ENCODE peak calls at places on chromosomes 1 and 21, in six cellular contexts. Y is body of pancreas, V is upper lobe of left lung, X is lower lobe of right lung, G is psoas muscle, Q is right lobe of liver. L is an unnamed sample. For H3K27me3, the result is how much of the 10 kb centered on the place peaks cover.

GRCh38 chr1:21302747-21303715 is 12.8 kb upstream of the ECE1 start:
- ATAC-seq in Y (no peak), V (no peak), X (peak), G (peak), Q (peak), L (peak)

GRCh38 chr1:202074985-202075773 is 47.5 kb upstream of the GPR37L1 start:
- ATAC-seq in Y (peak), V (no peak), X (no peak), G (no peak), Q (peak), L (no peak)

GRCh38 chr1:89809556-89809955 is 11.3 kb upstream of the LRRC8D start:
- ATAC-seq in Y (no peak), V (no peak), X (no peak), G (no peak), Q (no peak), L (no peak)

GRCh38 chr1:204726478-204726877 is 40.9 kb upstream of the LRRN2 start:
- ATAC-seq in Y (peak), V (no peak), X (no peak), G (no peak), Q (peak), L (no peak)

GRCh38 chr1:156150107-156151000 is 3.0 kb upstream of the SEMA4A start:
- ATAC-seq in Y (no peak), V (no peak), X (no peak), G (no peak), Q (no peak), L (no peak)

GRCh38 chr1:31663622-31664452 is 19.2 kb upstream of the PEF1 start:
- ATAC-seq in Y (peak), V (peak), X (peak), G (peak), Q (peak), L (peak)

GRCh38 chr1:243605604-243606003 is 244.4 kb downstream of the AKT3 start:
- ATAC-seq in Y (no peak), V (no peak), X (no peak), G (no peak), Q (no peak), L (no peak)

GRCh38 chr21:31671146-31671716 is 11.7 kb downstream of the SOD1 start:
- ATAC-seq in Y (no peak), V (no peak), X (no peak), G (peak), Q (peak), L (no peak)

GRCh38 chr1:8541961-8542521 is 224.1 kb downstream of the SLC45A1 start:
- ATAC-seq in Y (no peak), V (no peak), X (no peak), G (no peak), Q (peak), L (no peak)

DNA sequence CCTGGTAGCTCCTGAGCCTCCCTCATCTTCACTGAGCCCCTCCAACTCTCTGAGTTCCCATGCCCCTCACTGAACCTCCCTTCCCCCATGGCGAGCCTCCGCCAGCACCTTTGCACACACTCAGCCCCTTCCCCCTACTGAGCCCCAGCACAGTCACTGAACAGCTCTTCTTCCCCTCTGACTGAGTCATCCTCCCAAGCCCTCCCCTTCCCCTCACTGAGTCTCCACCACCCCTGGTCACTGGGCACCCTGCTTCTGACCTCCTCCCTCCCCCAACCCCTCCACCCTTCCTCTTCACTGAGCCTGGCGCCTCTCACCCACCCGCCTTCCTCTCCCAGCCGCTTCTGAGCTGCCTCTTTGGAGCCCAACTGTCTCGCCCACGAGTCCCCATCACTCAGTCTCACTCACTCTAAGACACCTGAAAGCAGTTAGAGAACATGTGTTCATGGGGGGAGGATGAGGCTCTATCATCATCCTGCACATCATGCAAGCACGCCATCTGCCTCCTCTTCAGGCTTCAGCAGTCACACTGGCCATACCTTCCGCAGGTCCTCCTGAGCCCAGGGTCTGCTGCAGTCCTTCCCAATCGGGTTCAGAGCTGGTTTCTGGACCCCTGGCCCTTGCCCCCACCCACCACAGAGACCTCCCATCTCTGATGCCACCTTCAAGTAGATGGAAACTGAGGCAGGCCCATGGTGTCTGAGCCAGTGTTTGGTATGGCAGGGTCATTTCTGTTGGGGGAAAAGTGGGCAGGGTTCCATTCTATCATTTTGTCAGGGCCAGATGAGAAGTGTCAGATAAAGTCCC is 2.0 kb upstream of the TRNP1 start:
- ATAC-seq in Y (no peak), V (no peak), X (no peak), G (no peak), Q (peak), L (no peak)
- TF ChIP-seq CTCF in Y (no peak), V (no peak), X (no peak), G (no peak), Q (no peak), L (no peak)

DNA sequence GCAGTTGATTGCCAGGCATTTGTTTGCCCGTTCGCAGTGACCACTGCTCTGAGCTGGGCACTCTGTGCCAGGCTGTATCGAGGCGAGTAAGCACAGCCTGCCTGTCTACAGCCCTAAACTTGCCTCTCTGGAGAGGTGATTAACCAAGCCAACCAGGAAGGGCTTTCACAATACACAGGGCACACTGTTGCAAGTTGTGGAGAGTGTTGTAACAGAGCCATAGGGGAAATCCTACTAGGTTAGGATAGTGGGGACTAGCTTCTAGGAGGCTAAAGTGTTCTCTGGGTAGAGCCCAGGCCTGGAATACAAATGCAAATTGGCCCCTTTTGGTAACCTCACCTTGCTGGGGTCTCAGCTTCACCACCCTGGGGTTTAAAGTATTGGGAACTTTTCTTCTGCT is 23.8 kb downstream of the PRDM2 start:
- ATAC-seq in Y (no peak), V (peak), X (peak), G (peak), Q (peak), L (peak)
- H3K27me3 ChIP-seq in Y (under half), V (under half), X (under half), G (under half), Q (under half), L (under half)

GRCh38 chr1:41795205-41795762 is 123.4 kb downstream of the HIVEP3 start:
- ATAC-seq in Y (no peak), V (no peak), X (no peak), G (no peak), Q (no peak), L (no peak)
- TF ChIP-seq CTCF in Y (peak), V (no peak), X (no peak), G (peak), Q (peak), L (no peak)

GRCh38 chr1:233982827-233983518 is 78.5 kb downstream of the SLC35F3 start:
- ATAC-seq in Y (no peak), V (no peak), X (no peak), G (no peak), Q (no peak), L (no peak)
- H3K27me3 ChIP-seq in Y (under half), V (under half), X (under half), G (under half), Q (under half), L (under half)

DNA sequence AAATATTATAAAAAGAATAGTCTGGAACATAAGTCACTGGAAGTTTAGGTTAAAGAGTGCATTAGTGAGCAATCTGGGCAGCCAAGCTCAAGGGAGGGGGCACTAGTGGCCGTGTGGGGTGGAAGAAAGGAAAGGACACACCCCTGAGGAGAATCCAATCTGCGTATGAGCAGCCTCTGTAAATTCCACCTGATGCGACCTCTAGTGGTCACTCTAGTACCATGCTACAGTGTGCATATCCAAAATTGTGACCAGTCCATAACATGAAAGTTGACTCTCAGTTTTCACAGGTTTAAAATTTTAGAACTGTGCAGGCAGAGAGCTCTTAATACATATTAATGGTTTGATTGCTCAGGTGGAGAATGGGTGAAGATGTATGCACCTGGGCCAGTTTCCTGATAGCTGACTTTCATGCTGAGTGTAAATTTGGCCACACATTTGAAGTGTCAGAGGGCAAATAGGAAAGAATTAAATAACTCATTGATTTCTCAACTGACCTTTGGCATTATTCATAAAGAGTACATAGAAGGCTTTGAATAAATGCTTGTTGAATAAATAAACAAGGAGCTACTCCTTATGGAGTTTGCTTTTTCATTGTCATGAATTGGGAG is 105.9 kb upstream of the C21orf91 start:
- ATAC-seq in Y (peak), V (peak), X (peak), G (peak), Q (peak), L (peak)
- TF ChIP-seq CTCF in Y (peak), V (peak), X (peak), G (peak), Q (peak), L (peak)

DNA sequence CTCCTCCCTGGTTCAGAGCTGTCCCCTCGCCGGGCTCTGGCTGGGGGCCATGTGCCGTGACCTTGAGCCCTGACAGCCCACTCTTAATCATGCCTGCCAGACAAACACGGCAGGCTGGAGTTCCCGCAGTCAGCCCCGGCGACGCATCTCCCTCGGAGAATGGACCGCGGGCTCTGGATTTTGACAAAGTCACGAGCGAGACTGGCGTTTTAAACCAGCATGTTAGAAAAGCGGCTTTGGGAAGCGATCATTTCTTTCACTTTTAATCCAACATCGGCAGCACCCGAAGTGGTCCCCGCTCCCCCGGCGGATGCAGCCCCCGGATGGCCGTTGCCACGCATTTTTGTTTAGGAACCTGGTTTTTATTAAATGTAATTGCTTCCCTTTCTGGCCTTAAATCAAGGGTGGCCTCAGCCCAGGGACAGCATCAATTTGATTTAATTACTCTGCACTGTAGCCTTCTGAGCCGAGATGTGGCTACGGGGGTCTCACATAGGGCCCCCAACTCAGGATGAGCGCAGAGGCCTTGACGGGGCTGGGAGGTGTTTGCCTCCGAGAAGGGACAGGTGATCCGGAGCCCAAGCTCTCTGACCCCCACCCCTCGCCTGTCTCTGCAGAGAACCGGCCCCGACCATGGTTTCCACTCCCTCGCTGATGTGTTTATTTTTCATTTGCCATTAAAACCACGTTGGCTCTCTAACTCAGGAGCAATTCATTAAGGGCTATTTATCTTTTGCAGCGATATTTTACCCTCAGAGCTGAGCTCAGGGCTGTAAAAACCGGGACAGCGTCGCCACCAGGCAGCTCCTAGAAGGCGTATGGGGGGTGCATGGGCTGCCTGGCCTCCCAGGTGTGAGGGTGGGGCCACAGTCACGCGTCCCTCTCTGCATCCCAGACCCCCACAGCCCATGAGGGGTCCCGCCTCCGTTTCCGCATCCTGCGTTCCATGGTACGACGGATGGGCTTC is 71.2 kb downstream of the PRDM16 start:
- ATAC-seq in Y (peak), V (no peak), X (no peak), G (no peak), Q (no peak), L (no peak)
- H3K27me3 ChIP-seq in Y (under half), V (under half), X (under half), G (half or more), Q (under half), L (half or more)

L was measured in gastroesophageal sphincter.